ENCODE peak calls at places on chromosomes 5 and 9, in five cellular contexts. S, Y, J, T and K are unnamed samples.

GRCh38 chr9:110755179-110755578 is 86.6 kb downstream of the MUSK start:
- DNase-seq in S (no peak), Y (no peak), J (no peak), T (no peak), K (no peak)

GRCh38 chr9:127264462-127265040 is at the start of gene GARNL3:
- DNase-seq in T (no peak), J (no peak), S (no peak), Y (no peak), K (no peak)

GRCh38 chr9:109506097-109506712 is 8.1 kb upstream of the PTPN3 start:
- DNase-seq in S (no peak), Y (no peak), J (no peak), T (no peak), K (no peak)

GRCh38 chr9:130576176-130576575 is 3.2 kb upstream of the FUBP3 start:
- DNase-seq in T (no peak), Y (no peak), S (no peak), J (no peak), K (no peak)

GRCh38 chr5:67648201-67648671 is 451.6 kb upstream of the CD180 start:
- DNase-seq in J (peak; percentile 94), S (no peak), Y (peak; percentile 61), T (no peak), K (no peak)

GRCh38 chr9:118651511-118651910 is 717.7 kb downstream of the BRINP1 start:
- DNase-seq in T (no peak), J (no peak), S (no peak), Y (no peak), K (no peak)

GRCh38 chr5:109409061-109409843 is 522 bp downstream of the PJA2 start:
- DNase-seq in T (peak; percentile 87), Y (peak; percentile 70), S (no peak), J (peak; percentile 77), K (no peak)

GRCh38 chr9:126347093-126347492 is 20.5 kb downstream of the MVB12B start:
- DNase-seq in Y (no peak), J (no peak), T (no peak), S (no peak), K (no peak)

GRCh38 chr5:90446961-90447360 is 27.6 kb downstream of the MBLAC2 start:
- DNase-seq in S (no peak), J (peak; percentile 16), T (no peak), Y (no peak), K (no peak)

GRCh38 chr5:173453167-173453566 is 125.0 kb upstream of the STC2 start:
- DNase-seq in J (no peak), S (no peak), T (no peak), Y (no peak), K (no peak)

GRCh38 chr5:81495286-81495685 is 101.4 kb upstream of the ACOT12 start:
- DNase-seq in S (no peak), T (no peak), J (no peak), Y (no peak), K (no peak)

GRCh38 chr5:57441557-57441956 is 41.1 kb downstream of the ACTBL2 start:
- DNase-seq in T (no peak), S (peak; percentile 57), Y (no peak), J (peak; percentile 99), K (peak; percentile 96)

GRCh38 chr9:7097785-7098420 is 340.1 kb downstream of the KDM4C start:
- DNase-seq in T (no peak), J (peak; percentile 22), S (no peak), Y (no peak), K (no peak)

GRCh38 chr5:55868846-55869245 is 17.7 kb downstream of the IL31RA start:
- DNase-seq in J (peak; percentile 98), T (no peak), S (peak; percentile 93), Y (peak; percentile 31), K (peak; percentile 98)

GRCh38 chr9:21686738-21687137 is 115.7 kb upstream of the MTAP start:
- DNase-seq in S (no peak), J (no peak), T (no peak), Y (no peak), K (no peak)

GRCh38 chr9:110580850-110581249 is 1.3 kb upstream of the SVEP1 start:
- DNase-seq in Y (no peak), T (no peak), S (peak; percentile 60), J (no peak), K (no peak)

GRCh38 chr9:21813575-21814473 is 11.4 kb downstream of the MTAP start:
- DNase-seq in S (no peak), J (peak; percentile 70), T (peak; percentile 37), Y (peak; percentile 68), K (no peak)

GRCh38 chr5:91162534-91163381 is 220.4 kb downstream of the ARRDC3 start:
- DNase-seq in T (peak; percentile 61), J (peak; percentile 94), S (no peak), Y (peak; percentile 83), K (peak; percentile 92)

GRCh38 chr5:35313296-35313695 is 83.0 kb upstream of the PRLR start:
- DNase-seq in J (peak; percentile 72), Y (no peak), S (no peak), T (no peak), K (peak; percentile 54)

GRCh38 chr5:115979628-115980041 is 17.4 kb downstream of the LVRN start:
- DNase-seq in Y (no peak), T (no peak), S (no peak), J (peak; percentile 26), K (no peak)

GRCh38 chr5:3695818-3696217 is 100.2 kb downstream of the IRX1 start:
- DNase-seq in Y (no peak), T (no peak), J (no peak), S (no peak), K (no peak)

GRCh38 chr5:132499440-132500243 is 9.1 kb upstream of the IRF1 start:
- DNase-seq in T (no peak), S (no peak), J (no peak), Y (no peak), K (no peak)

GRCh38 chr9:130112244-130113151 is 58.8 kb downstream of the GPR107 start:
- DNase-seq in S (no peak), J (peak; percentile 21), T (no peak), Y (no peak), K (no peak)

GRCh38 chr5:74865799-74866652 is at the start of gene FAM169A:
- DNase-seq in S (no peak), Y (no peak), T (peak; percentile 42), J (peak; percentile 29), K (no peak)

GRCh38 chr9:94909250-94909894 is 182.9 kb downstream of the AOPEP start:
- DNase-seq in S (no peak), T (no peak), J (no peak), Y (peak; percentile 32), K (no peak)

GRCh38 chr9:96379461-96379860 is 4.0 kb downstream of the SLC35D2 start:
- DNase-seq in J (peak; percentile 67), Y (no peak), T (no peak), S (no peak), K (no peak)

GRCh38 chr5:109161914-109162683 is 247.7 kb downstream of the PJA2 start:
- DNase-seq in S (no peak), T (peak; percentile 37), J (no peak), Y (no peak), K (no peak)

GRCh38 chr5:127210082-127210481 is 80.5 kb upstream of the MEGF10 start:
- DNase-seq in J (no peak), T (no peak), S (no peak), Y (no peak), K (no peak)

GRCh38 chr9:31715250-31715649 is 669.2 kb upstream of the ACO1 start:
- DNase-seq in T (no peak), Y (peak; percentile 36), S (no peak), J (no peak), K (no peak)

GRCh38 chr5:100827481-100827889 is 75.6 kb downstream of the ST8SIA4 start:
- DNase-seq in S (no peak), Y (no peak), T (peak; percentile 33), J (no peak), K (no peak)

GRCh38 chr5:149757186-149757950 is 27.3 kb downstream of the PPARGC1B start:
- DNase-seq in Y (no peak), T (no peak), S (no peak), J (no peak), K (no peak)

DNA sequence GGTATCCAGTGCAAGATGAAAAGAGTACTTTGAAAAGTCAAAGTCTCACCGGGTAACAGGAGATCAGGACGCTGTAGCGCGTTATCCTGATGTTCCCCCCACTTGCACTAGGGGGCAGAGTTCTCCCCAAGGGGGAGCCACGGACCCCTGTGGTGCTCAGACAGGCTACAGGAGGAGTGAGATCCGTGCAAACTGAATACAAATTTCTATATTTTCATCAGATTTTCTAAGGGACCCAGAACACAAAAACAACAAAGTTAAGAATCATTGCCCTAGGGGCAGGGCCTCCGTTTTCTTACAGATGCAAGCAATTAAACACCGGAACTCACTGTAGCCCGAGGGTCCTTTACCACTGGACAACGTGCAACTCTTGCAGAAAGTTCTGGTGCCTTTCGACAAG is 2.0 kb downstream of the MYO10 start:
- DNase-seq in S (no peak), Y (peak; percentile 68), T (peak; percentile 3), J (no peak), K (no peak)
- H3K4me3 ChIP-seq in S (peak overlapping the region; percentile 99), Y (peak overlapping the region; percentile 47), T (no peak overlapping the region), J (peak overlapping the region; percentile 96), K (peak overlapping the region; percentile 94)

GRCh38 chr5:139833525-139833924 is 37.9 kb downstream of the PSD2 start:
- DNase-seq in T (no peak), S (no peak), Y (no peak), J (no peak), K (no peak)

GRCh38 chr5:139823757-139824355 is 28.2 kb downstream of the PSD2 start:
- DNase-seq in Y (no peak), T (no peak), S (no peak), J (no peak), K (no peak)

GRCh38 chr5:139829471-139829870 is 33.9 kb downstream of the PSD2 start:
- DNase-seq in T (no peak), Y (no peak), J (no peak), S (no peak), K (no peak)

GRCh38 chr5:139831624-139832023 is 36.0 kb downstream of the PSD2 start:
- DNase-seq in J (no peak), T (no peak), S (no peak), Y (no peak), K (no peak)

DNA sequence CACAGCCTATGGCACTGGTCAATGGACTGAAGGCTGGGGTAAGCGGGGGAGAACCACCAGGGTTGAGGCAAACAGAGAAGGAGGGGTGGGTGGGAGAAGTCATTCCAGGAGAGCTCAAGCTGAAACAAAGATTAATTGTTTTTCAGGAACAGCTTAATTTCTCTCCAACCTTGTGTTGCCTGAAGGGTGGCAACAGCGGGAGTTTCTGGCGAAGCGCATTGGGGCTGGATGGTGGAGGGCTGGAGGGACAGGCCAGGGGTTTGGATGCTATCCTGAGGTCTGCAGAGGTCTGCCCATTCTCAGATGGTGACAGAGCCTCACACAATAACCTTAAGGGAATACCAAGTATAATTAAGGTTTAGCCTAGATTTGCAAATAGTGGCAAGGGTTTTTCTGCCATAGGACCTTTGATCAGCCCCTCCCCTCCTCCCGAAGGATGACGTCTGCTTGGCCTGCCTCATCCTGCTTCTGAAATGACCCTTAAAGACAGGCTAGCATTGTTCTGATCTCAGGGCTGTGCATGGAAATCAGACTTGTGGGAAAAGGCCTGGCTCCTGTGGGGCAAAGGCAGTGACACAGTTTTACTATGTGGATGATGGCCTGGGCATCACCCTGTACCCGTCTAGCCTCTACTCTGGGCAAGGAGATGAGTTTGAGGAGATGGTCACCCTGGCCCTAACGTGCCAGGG is 32.7 kb downstream of the PSD2 start:
- DNase-seq in J (no peak), Y (no peak), S (no peak), T (no peak), K (no peak)
- H3K27me3 ChIP-seq in J (peaks cover 27% of the 10 kb centered on the region), Y (no peaks in the 10 kb centered on the region), S (peaks cover 10% of the 10 kb centered on the region), T (peaks cover 3% of the 10 kb centered on the region), K (peaks cover 15% of the 10 kb centered on the region)

GRCh38 chr5:171437286-171437821 is 17.9 kb downstream of the FGF18 start:
- DNase-seq in S (no peak), T (no peak), J (no peak), Y (no peak), K (no peak)
- TF ChIP-seq CTCF in S (no peak), T (no peak), J (no peak), Y (no peak), K (no peak)

GRCh38 chr5:53560028-53560427 is 411 bp upstream of the NDUFS4 start:
- DNase-seq in Y (no peak), J (no peak), T (no peak), S (no peak), K (no peak)
- H3K4me3 ChIP-seq in Y (no peak overlapping the region), J (peak overlapping the region; percentile 97), T (peak overlapping the region; percentile 94), S (peak overlapping the region; percentile 82), K (peak overlapping the region; percentile 100)